ENCODE peak calls at places on chromosomes 16 and 17, in seven cellular contexts. F is epithelial cell of esophagus; X is stimulated activated CD4-positive, alpha-beta T cell treated with anti-CD3 and anti-CD28 coated beads, Interleukin-12 subunit alpha, Interleukin-12 subunit beta, amount 100 ng/mL, for 4 hours; R is activated CD4-positive, CD25-positive, alpha-beta regulatory T cell; Z is ACHN; Y is C1 segment of cervical spinal cord; J is EH. U is an unnamed sample.

GRCh38 chr17:69358688-69359596 is 32.0 kb upstream of the ABCA5 start:
- DNase-seq in X (no peak), Z (peak; percentile 21), Y (no peak), F (peak; percentile 18), J (no peak), R (no peak), U (no peak)

GRCh38 chr17:69084911-69085310 is 24.2 kb upstream of the ABCA9 start:
- DNase-seq in Z (no peak), F (peak; percentile 47), X (no peak), R (no peak), J (no peak), Y (no peak), U (no peak)

GRCh38 chr17:44376124-44376523 is 12.5 kb upstream of the FAM171A2 start:
- DNase-seq in X (no peak), F (no peak), Y (no peak), Z (peak; percentile 46), J (peak; percentile 35), R (no peak), U (peak; percentile 73)

GRCh38 chr17:19342611-19343255 is 19.8 kb downstream of the B9D1 start:
- DNase-seq in Z (no peak), X (no peak), J (no peak), Y (no peak), R (no peak), F (no peak), U (no peak)

GRCh38 chr16:11356573-11357331 is 11.5 kb downstream of the RMI2 start:
- DNase-seq in R (peak; percentile 41), Z (peak; percentile 72), Y (peak; percentile 24), F (peak; percentile 43), X (peak; percentile 58), J (peak; percentile 73), U (peak; percentile 69)

GRCh38 chr17:28938552-28938951 is 12.8 kb downstream of the PHF12 start:
- DNase-seq in F (no peak), X (no peak), J (no peak), R (no peak), Y (no peak), Z (no peak), U (no peak)

GRCh38 chr16:57818377-57819055 is 16.2 kb upstream of the KIFC3 start:
- DNase-seq in X (no peak), F (no peak), J (no peak), Y (no peak), Z (no peak), R (no peak), U (no peak)

GRCh38 chr17:75105269-75106080 is 4.3 kb upstream of the ARMC7 start:
- DNase-seq in Y (no peak), X (no peak), J (peak; percentile 44), R (no peak), Z (peak; percentile 65), F (peak; percentile 63), U (peak; percentile 70)

GRCh38 chr17:78391843-78392242 is 13.4 kb downstream of the PGS1 start:
- DNase-seq in X (no peak), Y (no peak), R (no peak), Z (peak; percentile 42), J (peak; percentile 85), F (peak; percentile 89), U (no peak)

GRCh38 chr16:73232555-73233422 is 184.9 kb upstream of the ZFHX3 start:
- DNase-seq in Z (peak; percentile 87), X (no peak), R (no peak), J (peak; percentile 95), Y (peak; percentile 20), F (no peak), U (no peak)

GRCh38 chr17:40846515-40847155 is 20.4 kb downstream of the KRT12 start:
- DNase-seq in J (peak; percentile 22), F (peak; percentile 35), Y (no peak), X (no peak), Z (no peak), R (no peak), U (no peak)

GRCh38 chr16:57297856-57298255 is 13.4 kb upstream of the PLLP start:
- DNase-seq in X (peak; percentile 11), F (no peak), Y (no peak), R (no peak), J (no peak), Z (no peak), U (no peak)

GRCh38 chr17:79812969-79813825 is 16.3 kb upstream of the CBX8 start:
- DNase-seq in Y (no peak), J (peak; percentile 20), Z (no peak), F (no peak), R (no peak), X (no peak), U (no peak)

GRCh38 chr16:53952215-53953208 is 248.6 kb downstream of the FTO start:
- DNase-seq in X (no peak), Z (peak; percentile 37), J (peak; percentile 51), R (no peak), F (peak; percentile 25), Y (no peak), U (peak; percentile 7)

GRCh38 chr16:89409161-89409711 is 81.1 kb downstream of the ANKRD11 start:
- DNase-seq in Y (no peak), R (peak; percentile 24), J (peak; percentile 59), Z (no peak), X (peak; percentile 23), F (peak; percentile 83), U (no peak)

GRCh38 chr16:71401988-71402387 is 39.9 kb downstream of the TLE7 start:
- DNase-seq in F (no peak), Y (no peak), R (no peak), Z (no peak), X (no peak), J (no peak), U (no peak)

GRCh38 chr16:81293909-81294802 is 20.6 kb upstream of the GAN start:
- DNase-seq in J (no peak), Z (no peak), X (no peak), Y (no peak), R (no peak), F (peak; percentile 75), U (no peak)

GRCh38 chr16:4081035-4081434 is 35.2 kb downstream of the ADCY9 start:
- DNase-seq in J (no peak), Z (no peak), Y (no peak), R (no peak), X (no peak), F (no peak), U (no peak)

GRCh38 chr17:82440991-82441627 is 9.4 kb downstream of the CYBC1 start:
- DNase-seq in F (no peak), Z (no peak), X (no peak), J (no peak), Y (no peak), R (no peak), U (no peak)

GRCh38 chr17:69141802-69142472 is at the start of gene ABCA6:
- DNase-seq in Y (no peak), R (no peak), J (peak; percentile 5), F (peak; percentile 36), Z (no peak), X (no peak), U (no peak)

GRCh38 chr16:71778780-71779179 is 29.9 kb downstream of the AP1G1 start:
- DNase-seq in F (no peak), J (no peak), X (no peak), Y (no peak), R (no peak), Z (no peak), U (no peak)

GRCh38 chr16:89987169-89987568 is 32.1 kb downstream of the DBNDD1 start:
- DNase-seq in J (no peak), Y (no peak), Z (no peak), F (no peak), X (no peak), R (no peak), U (no peak)